ENCODE peak calls at places on chromosome 17, in seven cellular contexts. L, A, Q, C, B, E and S are unnamed samples.

GRCh38 chr17:48546924-48547838 is 2.3 kb upstream of the HOXB2 start:
- DNase-seq in C (peak; percentile 56), Q (no peak), A (no peak), B (peak; percentile 81), L (no peak), E (no peak), S (no peak)

GRCh38 chr17:44952946-44953475 is 5.4 kb upstream of the KIF18B start:
- DNase-seq in E (no peak), Q (no peak), C (no peak), L (no peak), A (no peak), B (no peak), S (no peak)

GRCh38 chr17:5825717-5826330 is 241.5 kb upstream of the NLRP1 start:
- DNase-seq in B (no peak), Q (no peak), C (peak; percentile 83), E (no peak), A (no peak), L (no peak), S (no peak)

GRCh38 chr17:65163990-65164495 is 26.9 kb downstream of the RGS9 start:
- DNase-seq in L (peak; percentile 57), C (peak; percentile 90), A (no peak), Q (no peak), B (no peak), E (no peak), S (no peak)

GRCh38 chr17:48726916-48727286 is 1.6 kb downstream of the HOXB13 start:
- DNase-seq in E (no peak), A (no peak), B (no peak), Q (no peak), C (no peak), L (no peak), S (no peak)

GRCh38 chr17:9986754-9987382 is 81.8 kb upstream of the RCVRN start:
- DNase-seq in B (no peak), L (no peak), A (no peak), Q (no peak), C (no peak), E (peak; percentile 42), S (no peak)

GRCh38 chr17:69609495-69610315 is 195.2 kb downstream of the MAP2K6 start:
- DNase-seq in B (no peak), A (no peak), L (no peak), Q (no peak), C (peak; percentile 55), E (no peak), S (no peak)

GRCh38 chr17:47649972-47650524 is 329 bp downstream of the KPNB1 start:
- DNase-seq in B (no peak), E (no peak), L (no peak), C (no peak), Q (no peak), A (no peak), S (no peak)

GRCh38 chr17:4782652-4783051 is 3.5 kb downstream of the VMO1 start:
- DNase-seq in B (no peak), C (no peak), L (no peak), E (no peak), A (no peak), Q (no peak), S (peak; percentile 29)

GRCh38 chr17:59521465-59522126 is 43.8 kb upstream of the DHX40 start:
- DNase-seq in C (peak; percentile 59), Q (no peak), A (peak; percentile 51), B (peak; percentile 19), L (peak; percentile 64), E (peak; percentile 26), S (peak; percentile 23)

GRCh38 chr17:59451706-59452105 is 113.7 kb upstream of the DHX40 start:
- DNase-seq in E (no peak), C (peak; percentile 77), L (no peak), B (no peak), A (no peak), Q (no peak), S (no peak)

GRCh38 chr17:58079300-58080033 is 3.8 kb upstream of the DYNLL2 start:
- DNase-seq in A (peak; percentile 14), Q (no peak), L (no peak), B (no peak), E (no peak), C (no peak), S (no peak)

GRCh38 chr17:36600477-36600876 is 906 bp upstream of the MRM1 start:
- DNase-seq in B (no peak), C (no peak), A (no peak), E (no peak), Q (no peak), L (no peak), S (no peak)

GRCh38 chr17:36602924-36603384 is 1.6 kb downstream of the MRM1 start:
- DNase-seq in C (peak; percentile 69), E (peak; percentile 49), Q (no peak), A (peak; percentile 57), B (peak; percentile 65), L (no peak), S (peak; percentile 47)

GRCh38 chr17:36600936-36601302 is 464 bp upstream of the MRM1 start:
- DNase-seq in C (no peak), L (no peak), Q (no peak), B (no peak), A (no peak), E (no peak), S (no peak)

GRCh38 chr17:36602030-36602737 is 801 bp downstream of the MRM1 start:
- DNase-seq in E (peak; percentile 25), L (no peak), B (peak; percentile 24), Q (no peak), C (peak; percentile 9), A (no peak), S (no peak)

GRCh38 chr17:36601303-36602029 is at the start of gene MRM1:
- DNase-seq in B (peak; percentile 90), L (peak; percentile 94), C (peak; percentile 89), E (peak; percentile 95), A (peak; percentile 95), Q (peak; percentile 99), S (peak; percentile 95)
- H3K4me3 ChIP-seq in B (peak within 1 kb of the TSS; percentile 70), L (peak within 1 kb of the TSS; percentile 66), C (peak within 1 kb of the TSS; percentile 79), E (peak within 1 kb of the TSS; percentile 92), A (peak within 1 kb of the TSS; percentile 88), Q (peak within 1 kb of the TSS; percentile 96), S (peak within 1 kb of the TSS; percentile 98)

DNA sequence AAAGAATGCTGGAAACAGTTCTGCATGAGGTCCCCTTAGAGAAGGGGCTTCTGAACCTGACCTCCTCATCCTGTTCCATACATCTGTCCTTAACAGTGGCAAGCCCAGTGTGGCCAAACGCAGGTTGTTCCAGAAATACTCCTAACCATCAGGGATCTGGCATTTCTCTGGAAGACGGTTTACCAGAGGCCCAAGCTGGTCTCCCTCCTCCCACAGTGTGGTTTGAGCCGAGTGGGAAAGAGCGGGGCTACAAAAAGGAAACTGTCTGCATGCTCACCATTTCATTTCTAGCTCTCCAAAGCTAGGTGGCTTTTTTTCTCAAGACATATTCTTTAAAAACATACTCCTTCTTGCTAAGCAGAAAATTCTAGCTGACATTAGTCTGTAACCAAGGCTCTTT is 6.0 kb downstream of the MXRA7 start:
- DNase-seq in A (no peak), L (no peak), B (no peak), C (no peak), E (no peak), Q (no peak), S (no peak)
- TF ChIP-seq CTCF in A (no peak), L (no peak), B (no peak), C (no peak), E (no peak), Q (no peak), S (no peak)

GRCh38 chr17:75692976-75693375 is 25.8 kb downstream of the SAP30BP start:
- DNase-seq in L (peak; percentile 25), Q (peak; percentile 54), A (no peak), B (no peak), C (no peak), E (no peak), S (no peak)

GRCh38 chr17:75689441-75689873 is 22.3 kb downstream of the SAP30BP start:
- DNase-seq in B (no peak), E (no peak), A (no peak), L (peak; percentile 15), Q (peak; percentile 5), C (no peak), S (no peak)

GRCh38 chr17:75694536-75694935 is 26.7 kb upstream of the ITGB4 start:
- DNase-seq in L (peak; percentile 19), A (no peak), E (no peak), Q (peak; percentile 47), C (no peak), B (no peak), S (no peak)

GRCh38 chr17:75693500-75694481 is 26.7 kb downstream of the SAP30BP start:
- DNase-seq in Q (peak; percentile 70), E (peak; percentile 78), B (peak; percentile 64), A (peak; percentile 81), L (peak; percentile 49), C (peak; percentile 56), S (peak; percentile 78)

GRCh38 chr17:75691371-75692290 is 24.5 kb downstream of the SAP30BP start:
- DNase-seq in A (no peak), L (peak; percentile 60), Q (peak; percentile 83), E (no peak), C (peak; percentile 28), B (no peak), S (no peak)
- H3K4me1 ChIP-seq in A (peaks cover 31% of the 10 kb centered on the region), L (peaks cover 13% of the 10 kb centered on the region), Q (peaks cover 9% of the 10 kb centered on the region), E (peaks cover 79% of the 10 kb centered on the region), C (peaks cover 17% of the 10 kb centered on the region), B (peaks cover 7% of the 10 kb centered on the region), S (peaks cover 18% of the 10 kb centered on the region)

GRCh38 chr17:60744355-60744958 is 66.8 kb downstream of the BCAS3 start:
- DNase-seq in E (no peak), Q (no peak), C (peak; percentile 24), B (no peak), L (no peak), A (no peak), S (no peak)

GRCh38 chr17:60745544-60745943 is 67.9 kb downstream of the BCAS3 start:
- DNase-seq in A (no peak), L (no peak), B (no peak), C (no peak), E (no peak), Q (no peak), S (no peak)

GRCh38 chr17:60743282-60743681 is 65.6 kb downstream of the BCAS3 start:
- DNase-seq in Q (no peak), L (no peak), B (no peak), A (no peak), E (no peak), C (no peak), S (no peak)

GRCh38 chr17:60741031-60741430 is 63.4 kb downstream of the BCAS3 start:
- DNase-seq in A (no peak), B (no peak), E (no peak), Q (no peak), L (no peak), C (no peak), S (no peak)

GRCh38 chr17:60743812-60744211 is 66.2 kb downstream of the BCAS3 start:
- DNase-seq in E (no peak), B (no peak), Q (no peak), L (no peak), C (peak; percentile 43), A (no peak), S (no peak)
- H3K4me3 ChIP-seq in E (no peak overlapping the region), B (no peak overlapping the region), Q (no peak overlapping the region), L (no peak overlapping the region), C (peak overlapping the region; percentile 44), A (no peak overlapping the region), S (no peak overlapping the region)

GRCh38 chr17:74780443-74781238 is 4.5 kb upstream of the NAT9 start:
- DNase-seq in E (no peak), L (no peak), C (no peak), Q (no peak), A (no peak), B (no peak), S (no peak)
- TF ChIP-seq CTCF in E (no peak), L (peak; percentile 57), C (peak; percentile 24), Q (no peak), A (no peak), B (no peak), S (no peak)